ENCODE peak calls at places on chromosomes 6 and 20, in four cellular contexts. Q, M, L and Y are unnamed samples.
A peak's percentile ranks its signal among the peaks of the same experiment; 100 is the strongest.

GRCh38 chr6:166619912-166620311 is 7.1 kb downstream of the RPS6KA2 start:
- DNase-seq in Q (peak; percentile 98), L (no peak), M (no peak), Y (no peak)

GRCh38 chr20:52937701-52938100 is 34.5 kb upstream of the TSHZ2 start:
- DNase-seq in Q (peak; percentile 4), M (peak; percentile 5), L (no peak), Y (no peak)

GRCh38 chr6:73747293-73747692 is 51.3 kb downstream of the CD109 start:
- DNase-seq in M (no peak), Q (no peak), L (no peak), Y (no peak)

GRCh38 chr6:31557443-31558317 is 10.3 kb downstream of the NFKBIL1 start:
- DNase-seq in M (no peak), L (no peak), Q (no peak), Y (no peak)

GRCh38 chr20:12833861-12834260 is 174.9 kb upstream of the SPTLC3 start:
- DNase-seq in Q (no peak), M (no peak), L (no peak), Y (no peak)

GRCh38 chr6:106540907-106541306 is 88.4 kb downstream of the RTN4IP1 start:
- DNase-seq in Q (peak; percentile 72), L (no peak), M (no peak), Y (no peak)

GRCh38 chr6:157535354-157536217 is 154.6 kb downstream of the ZDHHC14 start:
- DNase-seq in L (no peak), M (no peak), Q (peak; percentile 65), Y (no peak)

GRCh38 chr20:36885355-36885754 is 9.4 kb downstream of the TLDC2 start:
- DNase-seq in L (no peak), M (peak; percentile 28), Q (no peak), Y (no peak)

GRCh38 chr6:44169154-44169553 is 10.5 kb downstream of the CAPN11 start:
- DNase-seq in L (no peak), M (no peak), Q (no peak), Y (no peak)

GRCh38 chr6:120606743-120607142 is 727.5 kb downstream of the TBC1D32 start:
- DNase-seq in Q (no peak), M (no peak), L (no peak), Y (no peak)

GRCh38 chr20:1892122-1892385 is 3.2 kb upstream of the SIRPA start:
- DNase-seq in L (no peak), Q (no peak), M (no peak), Y (no peak)

GRCh38 chr6:501891-502601 is 110.5 kb downstream of the IRF4 start:
- DNase-seq in M (peak; percentile 9), L (no peak), Q (no peak), Y (no peak)

GRCh38 chr20:32141465-32141980 is 32.0 kb downstream of the TM9SF4 start:
- DNase-seq in M (no peak), L (no peak), Q (no peak), Y (no peak)

GRCh38 chr6:35711731-35712130 is 23.0 kb upstream of the FKBP5 start:
- DNase-seq in L (no peak), M (no peak), Q (no peak), Y (no peak)

GRCh38 chr20:17460119-17460518 is 71.1 kb downstream of the BFSP1 start:
- DNase-seq in L (no peak), M (no peak), Q (no peak), Y (peak; percentile 18)

GRCh38 chr6:166162599-166163342 is 4.9 kb downstream of the TBXT start:
- DNase-seq in Q (no peak), L (no peak), M (no peak), Y (no peak)

GRCh38 chr20:56718816-56719215 is 89.7 kb downstream of the TFAP2C start:
- DNase-seq in M (no peak), L (no peak), Q (no peak), Y (no peak)

GRCh38 chr20:43386878-43387277 is 70.8 kb upstream of the SRSF6 start:
- DNase-seq in M (no peak), Q (no peak), L (no peak), Y (no peak)

GRCh38 chr20:37452236-37452635 is 68.8 kb upstream of the NNAT start:
- DNase-seq in Q (no peak), M (no peak), L (no peak), Y (no peak)

GRCh38 chr6:16409531-16410441 is 171.4 kb downstream of the GMPR start:
- DNase-seq in Q (peak; percentile 67), M (peak; percentile 77), L (peak; percentile 77), Y (peak; percentile 39)

GRCh38 chr6:7073082-7073783 is 34.5 kb upstream of the RREB1 start:
- DNase-seq in M (no peak), L (peak; percentile 39), Q (no peak), Y (no peak)
- H3K4me3 ChIP-seq in M (no peak overlapping the region), L (no peak overlapping the region), Q (no peak overlapping the region), Y (no peak overlapping the region)

GRCh38 chr20:38673261-38673660 is 51.0 kb upstream of the SLC32A1 start:
- DNase-seq in Q (no peak), L (no peak), M (no peak), Y (no peak)
- H3K4me3 ChIP-seq in Q (peak overlapping the region; percentile 63), L (no peak overlapping the region), M (peak overlapping the region; percentile 57), Y (peak overlapping the region; percentile 63)

GRCh38 chr20:10761232-10761631 is 87.4 kb upstream of the JAG1 start:
- DNase-seq in M (no peak), L (no peak), Q (peak; percentile 85), Y (no peak)

GRCh38 chr20:10763117-10763516 is 89.3 kb upstream of the JAG1 start:
- DNase-seq in M (peak; percentile 20), Q (peak; percentile 32), L (no peak), Y (no peak)

GRCh38 chr20:10761786-10762185 is 88.0 kb upstream of the JAG1 start:
- DNase-seq in L (no peak), M (no peak), Q (peak; percentile 80), Y (no peak)

GRCh38 chr20:10758446-10758845 is 84.6 kb upstream of the JAG1 start:
- DNase-seq in L (no peak), Q (no peak), M (no peak), Y (no peak)

GRCh38 chr20:10762216-10762615 is 88.4 kb upstream of the JAG1 start:
- DNase-seq in Q (no peak), L (no peak), M (no peak), Y (no peak)
- H3K4me3 ChIP-seq in Q (no peak overlapping the region), L (no peak overlapping the region), M (no peak overlapping the region), Y (no peak overlapping the region)

GRCh38 chr6:112441607-112442006 is 94.5 kb downstream of the RFPL4B start:
- DNase-seq in Q (peak; percentile 25), M (no peak), L (no peak), Y (no peak)
- H3K4me3 ChIP-seq in Q (no peak overlapping the region), M (no peak overlapping the region), L (no peak overlapping the region), Y (no peak overlapping the region)

GRCh38 chr6:41546475-41546865 is 289 bp downstream of the FOXP4 start:
- DNase-seq in Q (no peak), M (no peak), L (no peak), Y (peak; percentile 34)
- H3K4me3 ChIP-seq in Q (peak overlapping the region; percentile 97), M (peak overlapping the region; percentile 89), L (peak overlapping the region; percentile 76), Y (peak overlapping the region; percentile 70)

GRCh38 chr6:39143238-39143930 is 28.4 kb upstream of the SAYSD1 start:
- DNase-seq in M (no peak), L (no peak), Q (peak; percentile 41), Y (no peak)
- H3K4me3 ChIP-seq in M (no peak overlapping the region), L (no peak overlapping the region), Q (no peak overlapping the region), Y (no peak overlapping the region)

GRCh38 chr6:28824793-28825731 is 98.7 kb downstream of the TRIM27 start:
- DNase-seq in M (peak; percentile 56), L (no peak), Q (no peak), Y (no peak)

DNA sequence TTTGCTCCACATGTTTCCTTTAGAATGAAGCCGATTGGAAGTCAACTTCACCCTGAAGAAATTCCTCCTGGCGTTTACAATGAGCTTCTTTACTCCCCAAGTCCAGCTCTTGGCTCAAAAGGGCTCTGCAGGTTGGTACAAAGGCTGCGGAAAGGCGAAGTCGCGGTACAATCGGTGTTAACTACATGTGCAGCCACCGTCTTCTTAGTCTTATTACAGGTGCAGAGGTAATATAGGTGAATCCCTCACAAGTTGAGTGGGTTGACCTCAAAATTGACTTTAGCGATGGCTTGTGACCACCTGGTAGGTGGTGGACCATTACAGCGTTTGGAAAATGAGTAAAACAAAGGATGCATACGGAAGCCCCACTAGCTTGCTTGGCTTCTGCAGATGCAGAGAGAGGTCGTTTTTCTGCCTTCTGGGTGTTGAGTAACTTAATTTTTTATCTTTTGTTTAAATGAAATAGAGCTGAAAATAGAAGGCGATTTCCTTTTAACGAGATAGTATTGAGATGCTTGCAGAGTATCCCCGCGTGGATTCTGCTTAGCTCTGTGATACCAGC is 98.0 kb downstream of the TRIM27 start:
- DNase-seq in L (no peak), M (peak; percentile 35), Q (no peak), Y (no peak)
- H3K4me3 ChIP-seq in L (no peak overlapping the region), M (peak overlapping the region; percentile 46), Q (peak overlapping the region; percentile 8), Y (no peak overlapping the region)

GRCh38 chr6:33622456-33623431 is 1.6 kb downstream of the ITPR3 start:
- DNase-seq in M (no peak), L (no peak), Q (no peak), Y (no peak)
- H3K4me3 ChIP-seq in M (peak overlapping the region; percentile 62), L (no peak overlapping the region), Q (no peak overlapping the region), Y (no peak overlapping the region)